ENCODE peak calls at places on chromosomes 2 and 18, in seven cellular contexts. Y is NCI-H1417; T is GM10248; D is globus pallidus; R is stimulated activated CD8-positive, alpha-beta memory T cell treated with anti-CD3 and anti-CD28 coated beads, Interleukin-7, amount 100 ng/mL, for 48 hours; Z is HTR-8/SVneo; V is fibroblast of lung. C is an unnamed sample.
A peak's percentile ranks its signal among the peaks of the same experiment; 100 is the strongest.

GRCh38 chr2:203685081-203685621 is 21.3 kb upstream of the CD28 start:
- DNase-seq in Y (no peak), T (no peak), D (no peak), R (no peak), Z (peak; percentile 23), V (peak; percentile 100), C (peak; percentile 56)

GRCh38 chr2:133676392-133677130 is 108.3 kb upstream of the NCKAP5 start:
- DNase-seq in Y (no peak), T (no peak), D (no peak), R (no peak), Z (no peak), V (peak; percentile 49), C (no peak)

GRCh38 chr18:31723998-31724711 is 36.5 kb downstream of the SLC25A52 start:
- DNase-seq in Y (peak; percentile 47), T (peak; percentile 40), D (peak; percentile 25), R (no peak), Z (no peak), V (peak; percentile 14), C (no peak)

GRCh38 chr2:191066281-191067233 is 52.6 kb upstream of the STAT1 start:
- DNase-seq in Y (no peak), T (no peak), D (peak; percentile 0), R (no peak), Z (no peak), V (no peak), C (no peak)

GRCh38 chr2:199466704-199467461 is 9.1 kb upstream of the SATB2 start:
- DNase-seq in Y (no peak), T (no peak), D (no peak), R (no peak), Z (no peak), V (no peak), C (no peak)

GRCh38 chr2:73933194-73933593 is 6.5 kb downstream of the DGUOK start:
- DNase-seq in Y (peak; percentile 70), T (no peak), D (no peak), R (no peak), Z (no peak), V (peak; percentile 17), C (no peak)

GRCh38 chr2:221896505-221897151 is 324.5 kb upstream of the EPHA4 start:
- DNase-seq in Y (no peak), T (no peak), D (no peak), R (no peak), Z (peak; percentile 17), V (peak; percentile 94), C (no peak)

GRCh38 chr2:45793998-45794720 is 142.7 kb downstream of the PRKCE start:
- DNase-seq in Y (no peak), T (no peak), D (no peak), R (no peak), Z (no peak), V (peak; percentile 74), C (no peak)

GRCh38 chr2:63300835-63301234 is 250.2 kb downstream of the OTX1 start:
- DNase-seq in Y (no peak), T (no peak), D (no peak), R (no peak), Z (no peak), V (no peak), C (no peak)

GRCh38 chr2:192146069-192147006 is 48.4 kb downstream of the TMEFF2 start:
- DNase-seq in Y (no peak), T (no peak), D (no peak), R (no peak), Z (no peak), V (peak; percentile 88), C (peak; percentile 37)

GRCh38 chr2:177525351-177525750 is 132.8 kb downstream of the AGPS start:
- DNase-seq in Y (no peak), T (no peak), D (no peak), R (no peak), Z (no peak), V (no peak), C (no peak)

GRCh38 chr2:208363485-208363884 is 43.1 kb upstream of the PTH2R start:
- DNase-seq in Y (no peak), T (no peak), D (no peak), R (no peak), Z (peak; percentile 15), V (peak; percentile 91), C (peak; percentile 19)

GRCh38 chr2:145460151-145460550 is 940.2 kb upstream of the ZEB2 start:
- DNase-seq in Y (no peak), T (no peak), D (no peak), R (no peak), Z (no peak), V (peak; percentile 31), C (no peak)

GRCh38 chr2:217045725-217046475 is 186.0 kb upstream of the TNP1 start:
- DNase-seq in Y (no peak), T (no peak), D (no peak), R (no peak), Z (no peak), V (peak; percentile 61), C (no peak)

GRCh38 chr18:22179174-22179573 is 9.8 kb downstream of the GATA6 start:
- DNase-seq in Y (no peak), T (no peak), D (no peak), R (no peak), Z (no peak), V (no peak), C (no peak)

GRCh38 chr2:204533629-204534370 is 11.5 kb upstream of the PARD3B start:
- DNase-seq in Y (no peak), T (no peak), D (no peak), R (no peak), Z (no peak), V (peak; percentile 57), C (no peak)

GRCh38 chr2:32852821-32853220 is 93.9 kb upstream of the LTBP1 start:
- DNase-seq in Y (no peak), T (no peak), D (no peak), R (no peak), Z (no peak), V (peak; percentile 9), C (no peak)

GRCh38 chr2:216622526-216622925 is 10.7 kb upstream of the IGFBP2 start:
- DNase-seq in Y (no peak), T (no peak), D (no peak), R (no peak), Z (no peak), V (no peak), C (no peak)

GRCh38 chr18:7733642-7734041 is 166.5 kb downstream of the PTPRM start:
- DNase-seq in Y (no peak), T (no peak), D (no peak), R (no peak), Z (no peak), V (no peak), C (no peak)

C was measured in retinal pigment epithelial cell.